ENCODE peak calls at places on chromosomes 11 and 22, in five cellular contexts. H is GM20000, R is left lung, F is A549, G is KBM-7. X is an unnamed sample.

GRCh38 chr11:76721755-76722677 is 51.5 kb upstream of the LRRC32 start:
- DNase-seq in F (peak), G (peak), R (peak), H (peak), X (peak)

GRCh38 chr11:42972741-42973140 is 339.1 kb upstream of the API5 start:
- DNase-seq in H (no peak), R (no peak), F (no peak), G (no peak), X (no peak)

GRCh38 chr11:79600747-79601146 is 159.9 kb upstream of the TENM4 start:
- DNase-seq in F (no peak), R (no peak), G (no peak), H (no peak), X (no peak)

GRCh38 chr11:3972431-3972830 is 117.0 kb downstream of the STIM1 start:
- DNase-seq in G (no peak), H (no peak), R (no peak), F (no peak), X (no peak)

GRCh38 chr11:130872961-130873360 is 43.3 kb downstream of the SNX19 start:
- DNase-seq in G (no peak), F (no peak), H (no peak), R (no peak), X (no peak)

GRCh38 chr22:38246692-38247091 is 26.1 kb downstream of the TMEM184B start:
- DNase-seq in H (no peak), F (no peak), R (no peak), G (no peak), X (no peak)

GRCh38 chr11:92941676-92942571 is 27.5 kb upstream of the MTNR1B start:
- DNase-seq in R (no peak), G (peak), H (peak), F (peak), X (peak)

GRCh38 chr22:45218974-45219373 is 21.7 kb downstream of the KIAA0930 start:
- DNase-seq in G (no peak), H (peak), R (no peak), F (no peak), X (peak)

GRCh38 chr11:105489431-105489830 is 120.4 kb upstream of the GRIA4 start:
- DNase-seq in F (no peak), R (no peak), H (no peak), G (no peak), X (no peak)

GRCh38 chr11:77374611-77375031 is 73.1 kb upstream of the GDPD4 start:
- DNase-seq in G (no peak), H (no peak), R (no peak), F (no peak), X (no peak)

GRCh38 chr11:11514246-11514645 is 107.6 kb downstream of the GALNT18 start:
- DNase-seq in F (no peak), G (no peak), H (no peak), R (no peak), X (no peak)

GRCh38 chr11:118078972-118079411 is 2.1 kb downstream of the TMPRSS4 start:
- DNase-seq in G (no peak), R (no peak), F (no peak), H (no peak), X (no peak)

GRCh38 chr11:57001674-57002401 is 13.1 kb downstream of the OR5AK2 start:
- DNase-seq in G (no peak), H (no peak), R (peak), F (peak), X (no peak)

GRCh38 chr11:326842-327580 is 6.4 kb upstream of the IFITM3 start:
- DNase-seq in H (peak), F (no peak), R (peak), G (peak), X (peak)

GRCh38 chr11:103488021-103488420 is 378.8 kb downstream of the DYNC2H1 start:
- DNase-seq in H (no peak), F (no peak), R (no peak), G (no peak), X (no peak)

GRCh38 chr22:45805413-45805812 is 133.8 kb downstream of the ATXN10 start:
- DNase-seq in H (no peak), R (no peak), F (no peak), G (no peak), X (no peak)

GRCh38 chr22:46946383-46946965 is 184.0 kb downstream of the TBC1D22A start:
- DNase-seq in G (no peak), F (no peak), R (no peak), H (no peak), X (no peak)

GRCh38 chr22:45064313-45065268 is 54.8 kb upstream of the PHF21B start:
- DNase-seq in H (peak), R (no peak), F (no peak), G (no peak), X (peak)

GRCh38 chr11:11313426-11313825 is 39.6 kb downstream of the CSNK2A3 start:
- DNase-seq in R (no peak), H (no peak), F (peak), G (no peak), X (no peak)

GRCh38 chr22:24310969-24311368 is 40.3 kb downstream of the SPECC1L start:
- DNase-seq in H (no peak), R (no peak), G (no peak), F (no peak), X (no peak)

GRCh38 chr11:17145972-17146371 is 61.8 kb downstream of the PIK3C2A start:
- DNase-seq in F (no peak), R (no peak), H (peak), G (no peak), X (no peak)

GRCh38 chr22:38204784-38205183 is 3.0 kb downstream of the MAFF start:
- DNase-seq in H (peak), F (no peak), R (no peak), G (peak), X (no peak)

GRCh38 chr22:44408227-44409192 is 89.5 kb downstream of the RTL6 start:
- DNase-seq in R (peak), H (no peak), G (no peak), F (no peak), X (no peak)

GRCh38 chr11:125078516-125079140 is 15.5 kb downstream of the SLC37A2 start:
- DNase-seq in F (no peak), G (no peak), R (no peak), H (no peak), X (no peak)

GRCh38 chr11:100592619-100593309 is 94.3 kb upstream of the ARHGAP42 start:
- DNase-seq in G (no peak), F (no peak), R (no peak), H (no peak), X (no peak)

GRCh38 chr11:44542372-44542771 is 23.1 kb upstream of the CD82 start:
- DNase-seq in F (no peak), H (no peak), G (no peak), R (no peak), X (no peak)

GRCh38 chr11:62000539-62001446 is 33.4 kb upstream of the FTH1 start:
- DNase-seq in H (no peak), G (no peak), F (no peak), R (peak), X (no peak)

GRCh38 chr22:28332410-28332809 is 347.2 kb downstream of the TTC28 start:
- DNase-seq in F (no peak), H (no peak), R (no peak), G (no peak), X (no peak)

GRCh38 chr11:1231396-1232327 is 8.8 kb downstream of the MUC5B start:
- DNase-seq in G (no peak), F (no peak), H (peak), R (peak), X (no peak)

GRCh38 chr11:75492181-75492820 is 33.4 kb downstream of the GDPD5 start:
- DNase-seq in R (no peak), H (peak), F (no peak), G (peak), X (peak)

GRCh38 chr11:10892250-10892649 is 34.4 kb upstream of the ZBED5 start:
- DNase-seq in H (no peak), G (peak), R (no peak), F (no peak), X (no peak)

GRCh38 chr11:133600876-133601275 is 68.6 kb upstream of the OPCML start:
- DNase-seq in F (no peak), G (no peak), R (no peak), H (no peak), X (no peak)

GRCh38 chr11:78292109-78292803 is 103.5 kb downstream of the USP35 start:
- DNase-seq in G (peak), H (no peak), R (no peak), F (no peak), X (peak)

GRCh38 chr11:109120341-109120740 is 301.6 kb upstream of the C11orf87 start:
- DNase-seq in H (no peak), R (no peak), F (no peak), G (no peak), X (no peak)

GRCh38 chr11:100031973-100032372 is 655.1 kb upstream of the ARHGAP42 start:
- DNase-seq in G (no peak), H (no peak), R (no peak), F (no peak), X (no peak)

GRCh38 chr11:124470516-124471231 is 25.2 kb upstream of the OR8B8 start:
- DNase-seq in R (no peak), H (no peak), F (no peak), G (no peak), X (no peak)

GRCh38 chr22:46352691-46353386 is 17.3 kb downstream of the TRMU start:
- DNase-seq in G (no peak), R (peak), H (no peak), F (peak), X (no peak)

GRCh38 chr11:71116435-71117040 is 135.8 kb downstream of the SHANK2 start:
- DNase-seq in G (no peak), H (no peak), R (peak), F (no peak), X (no peak)

GRCh38 chr11:127493330-127493729 is 492.8 kb upstream of the KIRREL3 start:
- DNase-seq in R (no peak), F (peak), H (no peak), G (peak), X (no peak)